ENCODE peak calls at places on chromosomes 2 and 18, in four cellular contexts. C is EL; B is progenitor cell of endocrine pancreas; V is CD8-positive, alpha-beta T cell. W is an unnamed sample.

GRCh38 chr2:218322756-218323525 is 30.6 kb upstream of the TMBIM1 start:
- DNase-seq in C (peak; percentile 78), B (peak; percentile 77), V (peak; percentile 45), W (peak; percentile 61)

GRCh38 chr18:9969247-9969646 is 55.4 kb downstream of the VAPA start:
- DNase-seq in C (no peak), B (no peak), V (no peak), W (no peak)

GRCh38 chr2:188902906-188903305 is 71.3 kb upstream of the COL3A1 start:
- DNase-seq in C (peak; percentile 56), B (no peak), V (no peak), W (no peak)

GRCh38 chr2:47072018-47072691 is 83.0 kb downstream of the STPG4 start:
- DNase-seq in C (peak; percentile 82), B (no peak), V (no peak), W (no peak)

GRCh38 chr2:121099329-121100318 is 185.4 kb downstream of the TFCP2L1 start:
- DNase-seq in C (no peak), B (no peak), V (no peak), W (no peak)

GRCh38 chr2:113992090-113992489 is 102.2 kb downstream of the ACTR3 start:
- DNase-seq in C (no peak), B (no peak), V (no peak), W (no peak)

GRCh38 chr2:10378189-10378588 is 69.9 kb downstream of the ODC1 start:
- DNase-seq in C (no peak), B (no peak), V (peak; percentile 42), W (peak; percentile 27)

GRCh38 chr2:200665626-200666453 is 80.0 kb downstream of the AOX1 start:
- DNase-seq in C (no peak), B (no peak), V (no peak), W (no peak)

GRCh38 chr2:153299809-153300208 is 178.8 kb downstream of the RPRM start:
- DNase-seq in C (no peak), B (no peak), V (no peak), W (no peak)

W was measured in CD4-positive, CD25-positive, alpha-beta regulatory T cell.